ENCODE peak calls at places on chromosomes 16 and 17, in seven cellular contexts. One of them, this sample, is unnamed.

GRCh38 chr16:46427340-46428107 is 193.7 kb downstream of the SHCBP1 start:
- DNase-seq in adrenal gland: no peak
- DNase-seq in foreskin fibroblast: no peak
- DNase-seq in GM10248: peak; percentile 0
- DNase-seq in epithelial cell of esophagus: no peak
- DNase-seq in HFFc6: no peak
- DNase-seq in AG04450: no peak
- DNase-seq in this sample: no peak

GRCh38 chr17:78127888-78128615 is 503 bp downstream of the TMC6 start:
- DNase-seq in foreskin fibroblast: no peak
- DNase-seq in adrenal gland: no peak
- DNase-seq in HFFc6: no peak
- DNase-seq in epithelial cell of esophagus: peak; percentile 59
- DNase-seq in GM10248: no peak
- DNase-seq in AG04450: no peak
- DNase-seq in this sample: no peak

GRCh38 chr16:88600539-88600896 is 30.3 kb downstream of the ZC3H18 start:
- DNase-seq in HFFc6: no peak
- DNase-seq in foreskin fibroblast: no peak
- DNase-seq in adrenal gland: no peak
- DNase-seq in AG04450: no peak
- DNase-seq in GM10248: no peak
- DNase-seq in epithelial cell of esophagus: no peak
- DNase-seq in this sample: no peak

GRCh38 chr17:78172284-78173024 is 4.1 kb downstream of the SYNGR2 start:
- DNase-seq in AG04450: no peak
- DNase-seq in foreskin fibroblast: no peak
- DNase-seq in HFFc6: no peak
- DNase-seq in adrenal gland: no peak
- DNase-seq in epithelial cell of esophagus: no peak
- DNase-seq in GM10248: no peak
- DNase-seq in this sample: no peak

GRCh38 chr17:75371339-75371738 is 34.1 kb downstream of the GRB2 start:
- DNase-seq in AG04450: no peak
- DNase-seq in adrenal gland: no peak
- DNase-seq in GM10248: no peak
- DNase-seq in epithelial cell of esophagus: no peak
- DNase-seq in HFFc6: no peak
- DNase-seq in foreskin fibroblast: no peak
- DNase-seq in this sample: no peak

GRCh38 chr16:10896723-10897122 is 19.7 kb downstream of the CIITA start:
- DNase-seq in epithelial cell of esophagus: no peak
- DNase-seq in foreskin fibroblast: no peak
- DNase-seq in adrenal gland: no peak
- DNase-seq in AG04450: no peak
- DNase-seq in GM10248: no peak
- DNase-seq in HFFc6: no peak
- DNase-seq in this sample: no peak

GRCh38 chr17:56489980-56490379 is 103.5 kb upstream of the NOG start:
- DNase-seq in GM10248: no peak
- DNase-seq in AG04450: no peak
- DNase-seq in epithelial cell of esophagus: no peak
- DNase-seq in foreskin fibroblast: no peak
- DNase-seq in HFFc6: no peak
- DNase-seq in adrenal gland: no peak
- DNase-seq in this sample: no peak

GRCh38 chr17:58310511-58311428 is 17.8 kb downstream of the TSPOAP1 start:
- DNase-seq in HFFc6: no peak
- DNase-seq in GM10248: no peak
- DNase-seq in adrenal gland: no peak
- DNase-seq in epithelial cell of esophagus: no peak
- DNase-seq in foreskin fibroblast: no peak
- DNase-seq in AG04450: no peak
- DNase-seq in this sample: no peak

GRCh38 chr17:68718924-68719323 is 117.8 kb upstream of the FAM20A start:
- DNase-seq in epithelial cell of esophagus: no peak
- DNase-seq in foreskin fibroblast: no peak
- DNase-seq in AG04450: no peak
- DNase-seq in HFFc6: no peak
- DNase-seq in adrenal gland: no peak
- DNase-seq in GM10248: no peak
- DNase-seq in this sample: no peak

GRCh38 chr16:28867241-28867640 is 3.6 kb downstream of the SH2B1 start:
- DNase-seq in GM10248: no peak
- DNase-seq in epithelial cell of esophagus: no peak
- DNase-seq in HFFc6: no peak
- DNase-seq in adrenal gland: no peak
- DNase-seq in AG04450: no peak
- DNase-seq in foreskin fibroblast: no peak
- DNase-seq in this sample: no peak

GRCh38 chr17:38893612-38894011 is 23.8 kb downstream of the LASP1 start:
- DNase-seq in epithelial cell of esophagus: no peak
- DNase-seq in AG04450: no peak
- DNase-seq in foreskin fibroblast: peak; percentile 40
- DNase-seq in HFFc6: no peak
- DNase-seq in GM10248: no peak
- DNase-seq in adrenal gland: no peak
- DNase-seq in this sample: no peak

GRCh38 chr17:15999974-16000827 is 577 bp downstream of the TTC19 start:
- DNase-seq in AG04450: no peak
- DNase-seq in HFFc6: peak; percentile 17
- DNase-seq in epithelial cell of esophagus: peak; percentile 44
- DNase-seq in GM10248: peak; percentile 61
- DNase-seq in adrenal gland: peak; percentile 72
- DNase-seq in foreskin fibroblast: peak; percentile 51
- DNase-seq in this sample: no peak

GRCh38 chr16:27430923-27431484 is 29.0 kb downstream of the IL21R start:
- DNase-seq in adrenal gland: peak; percentile 18
- DNase-seq in epithelial cell of esophagus: no peak
- DNase-seq in foreskin fibroblast: peak; percentile 35
- DNase-seq in HFFc6: no peak
- DNase-seq in GM10248: no peak
- DNase-seq in AG04450: no peak
- DNase-seq in this sample: no peak

GRCh38 chr16:85056211-85056748 is 28.7 kb downstream of the KIAA0513 start:
- DNase-seq in adrenal gland: no peak
- DNase-seq in epithelial cell of esophagus: no peak
- DNase-seq in AG04450: no peak
- DNase-seq in foreskin fibroblast: peak; percentile 42
- DNase-seq in GM10248: no peak
- DNase-seq in HFFc6: no peak
- DNase-seq in this sample: no peak

GRCh38 chr16:81752225-81752875 is 26.7 kb upstream of the PLCG2 start:
- DNase-seq in foreskin fibroblast: peak; percentile 11
- DNase-seq in AG04450: no peak
- DNase-seq in GM10248: peak; percentile 84
- DNase-seq in adrenal gland: peak; percentile 65
- DNase-seq in HFFc6: no peak
- DNase-seq in epithelial cell of esophagus: no peak
- DNase-seq in this sample: no peak

GRCh38 chr17:66351053-66351452 is 48.6 kb downstream of the PRKCA start:
- DNase-seq in foreskin fibroblast: no peak
- DNase-seq in AG04450: no peak
- DNase-seq in HFFc6: no peak
- DNase-seq in GM10248: no peak
- DNase-seq in epithelial cell of esophagus: no peak
- DNase-seq in adrenal gland: no peak
- DNase-seq in this sample: no peak

GRCh38 chr16:12436201-12436657 is 367.5 kb downstream of the CPPED1 start:
- DNase-seq in GM10248: no peak
- DNase-seq in foreskin fibroblast: no peak
- DNase-seq in AG04450: no peak
- DNase-seq in HFFc6: no peak
- DNase-seq in epithelial cell of esophagus: no peak
- DNase-seq in adrenal gland: no peak
- DNase-seq in this sample: no peak

DNA sequence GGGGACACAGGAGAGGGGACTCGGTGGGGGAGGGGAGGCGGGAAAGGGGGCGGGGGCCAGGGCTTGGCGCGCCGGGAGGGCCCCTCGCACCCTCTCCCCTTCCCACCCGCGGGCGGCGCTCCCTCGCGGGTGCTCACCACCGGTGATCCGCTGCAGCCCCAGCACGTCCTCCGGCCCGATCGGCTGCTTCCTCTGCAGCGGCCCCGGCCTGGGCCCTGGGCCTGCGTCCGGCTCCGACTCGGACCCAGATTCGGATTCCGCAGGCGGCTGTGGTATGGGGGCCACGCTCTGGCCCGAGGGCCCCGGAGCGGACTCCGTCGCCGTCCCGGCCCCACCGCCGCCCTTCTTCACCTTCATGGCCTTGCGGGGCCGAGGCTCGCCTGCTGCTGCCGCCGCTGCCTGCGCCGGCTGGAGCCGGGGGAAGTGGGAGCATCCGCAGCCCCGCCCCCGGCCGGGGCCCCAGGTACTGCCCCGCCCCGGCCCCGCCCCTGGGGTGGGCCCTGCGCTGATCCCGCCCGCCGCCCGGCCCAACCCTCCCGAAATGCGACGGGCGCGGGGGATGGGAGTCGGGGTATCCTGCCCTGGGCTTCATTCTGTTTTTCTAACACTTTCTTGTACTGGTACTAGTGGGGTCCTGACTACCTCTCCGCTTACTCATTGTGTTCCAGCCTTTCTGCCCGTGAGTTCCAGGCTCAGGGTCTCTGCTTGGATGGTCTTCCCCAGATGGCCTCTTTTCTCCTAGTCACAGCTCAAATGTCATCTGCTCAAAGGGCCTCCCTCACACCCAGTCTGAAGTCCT is at the start of gene UNC119:
- DNase-seq in adrenal gland: peak; percentile 80
- DNase-seq in HFFc6: peak; percentile 33
- DNase-seq in GM10248: peak; percentile 94
- DNase-seq in AG04450: no peak
- DNase-seq in foreskin fibroblast: peak; percentile 90
- DNase-seq in epithelial cell of esophagus: peak; percentile 78
- DNase-seq in this sample: no peak
- TF ChIP-seq CTCF in adrenal gland: no peak
- TF ChIP-seq CTCF in HFFc6: no peak
- TF ChIP-seq CTCF in GM10248: no peak
- TF ChIP-seq CTCF in AG04450: no peak
- TF ChIP-seq CTCF in foreskin fibroblast: no peak
- TF ChIP-seq CTCF in epithelial cell of esophagus: no peak
- TF ChIP-seq CTCF in this sample: no peak

GRCh38 chr16:62225675-62226074 is 189.4 kb upstream of the CDH8 start:
- DNase-seq in adrenal gland: peak; percentile 91
- DNase-seq in GM10248: peak; percentile 3
- DNase-seq in foreskin fibroblast: no peak
- DNase-seq in AG04450: no peak
- DNase-seq in epithelial cell of esophagus: peak; percentile 94
- DNase-seq in HFFc6: no peak
- DNase-seq in this sample: peak; percentile 0
- TF ChIP-seq CTCF in adrenal gland: peak; percentile 70
- TF ChIP-seq CTCF in GM10248: no peak
- TF ChIP-seq CTCF in foreskin fibroblast: peak; percentile 14
- TF ChIP-seq CTCF in AG04450: no peak
- TF ChIP-seq CTCF in epithelial cell of esophagus: peak; percentile 80
- TF ChIP-seq CTCF in HFFc6: peak; percentile 43
- TF ChIP-seq CTCF in this sample: peak; percentile 26

DNA sequence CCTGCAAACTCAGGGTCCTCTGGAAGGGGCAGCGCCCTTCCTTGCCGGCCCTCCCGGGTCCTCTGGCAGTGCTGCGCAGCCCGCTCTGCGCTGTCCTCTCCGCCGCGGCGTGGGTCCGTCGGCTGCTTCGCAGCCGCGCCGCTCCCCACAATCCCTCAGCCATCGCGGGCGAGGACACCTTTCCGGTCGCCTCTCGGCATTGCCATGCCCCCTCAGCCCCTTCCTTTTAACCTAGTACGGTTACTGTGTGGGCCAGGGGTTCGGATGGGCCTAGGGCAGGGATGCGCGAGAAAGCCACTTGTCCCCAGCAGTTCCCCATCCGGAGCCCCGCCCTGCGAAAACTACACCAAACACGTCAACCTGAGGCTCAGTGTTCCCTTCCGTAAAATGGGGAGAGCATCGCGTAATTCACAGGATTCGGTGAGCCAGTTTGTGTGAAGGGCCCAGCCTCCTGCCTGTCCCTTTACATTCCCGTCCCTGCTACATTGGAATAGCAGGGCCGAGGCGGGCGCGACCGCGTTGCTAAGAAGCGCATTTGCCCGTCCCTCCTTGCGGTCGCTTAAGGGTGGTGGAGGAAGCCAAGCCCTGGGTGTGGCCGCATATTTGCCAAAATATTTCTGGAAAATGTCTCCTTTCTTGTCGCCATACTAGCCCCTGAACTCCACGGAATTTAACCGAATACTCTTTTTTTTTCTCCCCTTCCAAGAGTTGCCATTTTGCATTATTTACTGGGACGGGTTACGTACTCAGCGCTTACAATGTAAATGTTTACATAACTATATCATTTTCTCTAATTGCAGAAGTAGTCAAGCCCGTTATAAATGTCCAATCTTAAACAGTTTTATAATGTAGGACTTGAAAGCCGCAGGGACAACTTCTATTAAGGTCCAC is 13.2 kb downstream of the COPZ2 start:
- DNase-seq in AG04450: no peak
- DNase-seq in GM10248: no peak
- DNase-seq in epithelial cell of esophagus: peak; percentile 59
- DNase-seq in foreskin fibroblast: peak; percentile 65
- DNase-seq in adrenal gland: peak; percentile 70
- DNase-seq in HFFc6: peak; percentile 64
- DNase-seq in this sample: no peak
- TF ChIP-seq CTCF in AG04450: no peak
- TF ChIP-seq CTCF in GM10248: no peak
- TF ChIP-seq CTCF in epithelial cell of esophagus: peak; percentile 14
- TF ChIP-seq CTCF in foreskin fibroblast: peak; percentile 1
- TF ChIP-seq CTCF in adrenal gland: no peak
- TF ChIP-seq CTCF in HFFc6: no peak
- TF ChIP-seq CTCF in this sample: no peak

GRCh38 chr17:42027961-42028790 is 8.3 kb downstream of the NKIRAS2 start:
- DNase-seq in HFFc6: no peak
- DNase-seq in AG04450: no peak
- DNase-seq in foreskin fibroblast: no peak
- DNase-seq in GM10248: no peak
- DNase-seq in adrenal gland: no peak
- DNase-seq in epithelial cell of esophagus: peak; percentile 41
- DNase-seq in this sample: no peak
- TF ChIP-seq CTCF in HFFc6: peak; percentile 50
- TF ChIP-seq CTCF in AG04450: peak; percentile 25
- TF ChIP-seq CTCF in foreskin fibroblast: no peak
- TF ChIP-seq CTCF in GM10248: no peak
- TF ChIP-seq CTCF in adrenal gland: no peak
- TF ChIP-seq CTCF in epithelial cell of esophagus: peak; percentile 46
- TF ChIP-seq CTCF in this sample: peak; percentile 25

DNA sequence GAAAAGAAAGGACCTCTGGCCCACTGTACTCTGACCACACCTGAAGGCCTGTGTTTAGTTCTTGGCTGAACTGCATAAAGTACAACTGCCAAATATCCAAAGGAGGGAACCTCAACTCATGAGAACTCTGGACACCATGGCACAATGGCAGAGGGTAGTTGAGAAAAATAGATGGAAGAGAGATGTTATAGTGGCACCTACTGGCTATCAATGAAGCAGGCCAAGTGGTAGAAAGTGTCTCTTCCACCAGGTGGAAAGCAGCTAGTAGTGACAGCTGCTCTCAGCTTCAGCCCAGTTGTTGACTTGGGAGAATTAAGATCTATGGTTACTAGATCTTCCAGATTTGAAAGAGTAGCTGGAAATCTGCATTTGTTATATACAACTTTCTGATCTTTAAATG is 3.2 kb downstream of the MED31 start:
- DNase-seq in AG04450: no peak
- DNase-seq in adrenal gland: no peak
- DNase-seq in foreskin fibroblast: peak; percentile 44
- DNase-seq in epithelial cell of esophagus: peak; percentile 60
- DNase-seq in GM10248: no peak
- DNase-seq in HFFc6: peak; percentile 22
- DNase-seq in this sample: no peak
- TF ChIP-seq CTCF in AG04450: no peak
- TF ChIP-seq CTCF in adrenal gland: no peak
- TF ChIP-seq CTCF in foreskin fibroblast: peak; percentile 5
- TF ChIP-seq CTCF in epithelial cell of esophagus: peak; percentile 77
- TF ChIP-seq CTCF in GM10248: peak; percentile 30
- TF ChIP-seq CTCF in HFFc6: peak; percentile 61
- TF ChIP-seq CTCF in this sample: peak; percentile 25